ENCODE peak calls at places on chromosomes 4 and X, in eight cellular contexts. O is hypothalamus; B is fibroblast of mammary gland; U is tibial artery; Q is naive thymus-derived CD4-positive, alpha-beta T cell; T is stimulated activated CD4-positive, alpha-beta T cell treated with anti-CD3 and anti-CD28 coated beads, Interleukin-1b, Interleukin-23, amount 100 ng/mL, for 24 hours; J is AG04450; Z is NAMALWA. C is an unnamed sample.

GRCh38 chrX:10901290-10901633 is 209.9 kb upstream of the HCCS start:
- DNase-seq in Q (no peak), J (no peak), O (no peak), T (no peak), Z (no peak), U (no peak), B (no peak), C (no peak)

GRCh38 chrX:135740683-135741149 is 27.3 kb downstream of the CT45A3 start:
- DNase-seq in J (no peak), Q (peak; percentile 10), O (no peak), Z (peak; percentile 64), U (peak; percentile 58), T (peak; percentile 30), B (no peak), C (no peak)

GRCh38 chr4:99946346-99947189 is at the start of gene DNAJB14:
- DNase-seq in B (peak; percentile 71), Q (peak; percentile 80), Z (peak; percentile 81), T (peak; percentile 66), O (peak; percentile 68), U (peak; percentile 89), J (no peak), C (peak; percentile 60)

GRCh38 chr4:114320126-114320525 is 278.5 kb upstream of the UGT8 start:
- DNase-seq in J (no peak), Q (no peak), Z (no peak), B (no peak), O (no peak), U (no peak), T (no peak), C (no peak)

GRCh38 chr4:67721770-67722597 is 21.0 kb upstream of the UBA6 start:
- DNase-seq in T (no peak), Q (no peak), O (no peak), Z (no peak), J (no peak), U (no peak), B (peak; percentile 42), C (no peak)

GRCh38 chr4:73103799-73104503 is 34.4 kb upstream of the COX18 start:
- DNase-seq in Q (no peak), O (no peak), U (no peak), B (peak; percentile 49), J (no peak), Z (no peak), T (no peak), C (no peak)

GRCh38 chr4:90215286-90215685 is 88.1 kb downstream of the CCSER1 start:
- DNase-seq in Q (no peak), J (no peak), T (no peak), O (no peak), B (no peak), U (no peak), Z (no peak), C (no peak)

GRCh38 chr4:87838207-87838606 is 5.4 kb downstream of the MEPE start:
- DNase-seq in T (no peak), B (peak; percentile 33), U (no peak), J (no peak), Q (no peak), Z (peak; percentile 9), O (no peak), C (no peak)

GRCh38 chr4:165464813-165465381 is 86.1 kb downstream of the CPE start:
- DNase-seq in T (no peak), Z (peak; percentile 59), B (peak; percentile 54), O (no peak), U (no peak), Q (peak; percentile 46), J (peak; percentile 11), C (no peak)

GRCh38 chr4:167020410-167020809 is 213.9 kb downstream of the SPOCK3 start:
- DNase-seq in J (no peak), O (no peak), U (no peak), T (no peak), Z (peak; percentile 43), B (no peak), Q (no peak), C (no peak)

GRCh38 chr4:56743550-56743949 is 62.5 kb upstream of the HOPX start:
- DNase-seq in Z (no peak), O (no peak), J (no peak), T (no peak), B (no peak), Q (no peak), U (no peak), C (no peak)

GRCh38 chrX:264634-265455 is 16.3 kb upstream of the PLCXD1 start:
- DNase-seq in T (no peak), J (no peak), U (peak; percentile 29), Q (no peak), O (no peak), B (peak; percentile 73), Z (no peak), C (no peak)

GRCh38 chr4:62399242-62399641 is 1199.1 kb downstream of the ADGRL3 start:
- DNase-seq in O (no peak), Q (no peak), J (no peak), Z (peak; percentile 33), B (no peak), T (no peak), U (no peak), C (no peak)

GRCh38 chrX:10833299-10834169 is 213.1 kb upstream of the MID1 start:
- DNase-seq in B (peak; percentile 24), J (no peak), T (no peak), U (peak; percentile 60), Q (no peak), O (peak; percentile 1), Z (no peak), C (no peak)

GRCh38 chr4:59393780-59394179 is 1806.3 kb upstream of the ADGRL3 start:
- DNase-seq in Z (no peak), O (no peak), T (no peak), B (no peak), Q (no peak), U (no peak), J (no peak), C (no peak)

GRCh38 chrX:39020051-39020669 is 218.9 kb downstream of the MID1IP1 start:
- DNase-seq in Z (no peak), O (no peak), Q (no peak), J (no peak), T (no peak), U (no peak), B (no peak), C (no peak)

GRCh38 chr4:8912506-8912905 is 40.9 kb upstream of the HMX1 start:
- DNase-seq in Q (no peak), U (peak; percentile 48), B (no peak), Z (no peak), J (no peak), O (no peak), T (no peak), C (no peak)

GRCh38 chrX:134911348-134911747 is 79.4 kb upstream of the SMIM10 start:
- DNase-seq in J (no peak), B (no peak), T (no peak), U (no peak), Q (no peak), Z (no peak), O (no peak), C (no peak)

GRCh38 chr4:113673450-113673849 is 88.1 kb downstream of the CAMK2D start:
- DNase-seq in O (no peak), J (no peak), U (no peak), Q (no peak), T (no peak), B (peak; percentile 44), Z (peak; percentile 31), C (peak; percentile 32)

GRCh38 chrX:103585421-103586313 is at the start of gene TCEAL4:
- DNase-seq in Q (peak; percentile 6), O (peak; percentile 47), Z (peak; percentile 45), J (no peak), T (no peak), U (peak; percentile 82), B (peak; percentile 16), C (no peak)

GRCh38 chr4:93828332-93828829 is at the start of gene ATOH1:
- DNase-seq in J (no peak), B (peak; percentile 2), T (no peak), Z (no peak), O (no peak), Q (no peak), U (no peak), C (no peak)